ENCODE peak calls at places on chromosomes 4 and X, in nine cellular contexts. One of them, this sample, is unnamed.

GRCh38 chrX:129462707-129463106 is 60.6 kb downstream of the SMARCA1 start:
- DNase-seq in left ventricle myocardium inferior: no peak
- DNase-seq in foreskin fibroblast: no peak
- DNase-seq in WTC11: no peak
- DNase-seq in CD8-positive, alpha-beta T cell: no peak
- DNase-seq in Calu3: no peak
- DNase-seq in fibroblast of lung: no peak
- DNase-seq in astrocyte of the spinal cord: no peak
- DNase-seq in H9: no peak
- DNase-seq in this sample: no peak

GRCh38 chr4:33975996-33976395 is 2268.3 kb downstream of the ARAP2 start:
- DNase-seq in left ventricle myocardium inferior: no peak
- DNase-seq in foreskin fibroblast: peak
- DNase-seq in WTC11: no peak
- DNase-seq in CD8-positive, alpha-beta T cell: no peak
- DNase-seq in Calu3: no peak
- DNase-seq in fibroblast of lung: no peak
- DNase-seq in astrocyte of the spinal cord: no peak
- DNase-seq in H9: no peak
- DNase-seq in this sample: no peak

GRCh38 chr4:80540785-80541469 is 205.4 kb downstream of the CFAP299 start:
- DNase-seq in left ventricle myocardium inferior: no peak
- DNase-seq in foreskin fibroblast: peak
- DNase-seq in WTC11: no peak
- DNase-seq in CD8-positive, alpha-beta T cell: no peak
- DNase-seq in Calu3: no peak
- DNase-seq in fibroblast of lung: peak
- DNase-seq in astrocyte of the spinal cord: peak
- DNase-seq in H9: no peak
- DNase-seq in this sample: peak

GRCh38 chr4:25234390-25235367 is 846 bp downstream of the PI4K2B start:
- DNase-seq in left ventricle myocardium inferior: peak
- DNase-seq in foreskin fibroblast: peak
- DNase-seq in WTC11: peak
- DNase-seq in CD8-positive, alpha-beta T cell: no peak
- DNase-seq in Calu3: peak
- DNase-seq in fibroblast of lung: peak
- DNase-seq in astrocyte of the spinal cord: peak
- DNase-seq in H9: peak
- DNase-seq in this sample: peak

GRCh38 chrX:41558531-41558930 is 111.4 kb downstream of the NYX start:
- DNase-seq in left ventricle myocardium inferior: no peak
- DNase-seq in foreskin fibroblast: no peak
- DNase-seq in WTC11: no peak
- DNase-seq in CD8-positive, alpha-beta T cell: no peak
- DNase-seq in Calu3: no peak
- DNase-seq in fibroblast of lung: no peak
- DNase-seq in astrocyte of the spinal cord: peak
- DNase-seq in H9: no peak
- DNase-seq in this sample: peak

GRCh38 chrX:140141444-140142029 is 176.2 kb upstream of the CXorf66 start:
- DNase-seq in left ventricle myocardium inferior: no peak
- DNase-seq in foreskin fibroblast: no peak
- DNase-seq in WTC11: peak
- DNase-seq in CD8-positive, alpha-beta T cell: no peak
- DNase-seq in Calu3: peak
- DNase-seq in fibroblast of lung: no peak
- DNase-seq in astrocyte of the spinal cord: peak
- DNase-seq in H9: no peak
- DNase-seq in this sample: peak

GRCh38 chr4:74934016-74934821 is 1.3 kb downstream of the PARM1 start:
- DNase-seq in left ventricle myocardium inferior: peak
- DNase-seq in foreskin fibroblast: no peak
- DNase-seq in WTC11: peak
- DNase-seq in CD8-positive, alpha-beta T cell: no peak
- DNase-seq in Calu3: peak
- DNase-seq in fibroblast of lung: peak
- DNase-seq in astrocyte of the spinal cord: peak
- DNase-seq in H9: peak
- DNase-seq in this sample: peak

GRCh38 chr4:104592894-104593470 is 98.3 kb upstream of the CXXC4 start:
- DNase-seq in left ventricle myocardium inferior: no peak
- DNase-seq in foreskin fibroblast: no peak
- DNase-seq in WTC11: no peak
- DNase-seq in CD8-positive, alpha-beta T cell: no peak
- DNase-seq in Calu3: no peak
- DNase-seq in fibroblast of lung: peak
- DNase-seq in astrocyte of the spinal cord: peak
- DNase-seq in H9: no peak
- DNase-seq in this sample: no peak

GRCh38 chr4:119559044-119559647 is 69.5 kb downstream of the PDE5A start:
- DNase-seq in left ventricle myocardium inferior: no peak
- DNase-seq in foreskin fibroblast: peak
- DNase-seq in WTC11: no peak
- DNase-seq in CD8-positive, alpha-beta T cell: no peak
- DNase-seq in Calu3: no peak
- DNase-seq in fibroblast of lung: peak
- DNase-seq in astrocyte of the spinal cord: peak
- DNase-seq in H9: no peak
- DNase-seq in this sample: peak

GRCh38 chr4:91598696-91599095 is 705.1 kb upstream of the GRID2 start:
- DNase-seq in left ventricle myocardium inferior: no peak
- DNase-seq in foreskin fibroblast: no peak
- DNase-seq in WTC11: no peak
- DNase-seq in CD8-positive, alpha-beta T cell: no peak
- DNase-seq in Calu3: no peak
- DNase-seq in fibroblast of lung: no peak
- DNase-seq in astrocyte of the spinal cord: no peak
- DNase-seq in H9: no peak
- DNase-seq in this sample: no peak

GRCh38 chrX:71111851-71112468 is 583 bp upstream of the IL2RG start:
- DNase-seq in left ventricle myocardium inferior: no peak
- DNase-seq in foreskin fibroblast: no peak
- DNase-seq in WTC11: no peak
- DNase-seq in CD8-positive, alpha-beta T cell: no peak
- DNase-seq in Calu3: no peak
- DNase-seq in fibroblast of lung: no peak
- DNase-seq in astrocyte of the spinal cord: no peak
- DNase-seq in H9: no peak
- DNase-seq in this sample: no peak

GRCh38 chr4:181647396-181648107 is 595.6 kb upstream of the TENM3 start:
- DNase-seq in left ventricle myocardium inferior: no peak
- DNase-seq in foreskin fibroblast: peak
- DNase-seq in WTC11: no peak
- DNase-seq in CD8-positive, alpha-beta T cell: no peak
- DNase-seq in Calu3: no peak
- DNase-seq in fibroblast of lung: no peak
- DNase-seq in astrocyte of the spinal cord: peak
- DNase-seq in H9: no peak
- DNase-seq in this sample: no peak

GRCh38 chrX:40542208-40542607 is 38.6 kb upstream of the ATP6AP2 start:
- DNase-seq in left ventricle myocardium inferior: no peak
- DNase-seq in foreskin fibroblast: no peak
- DNase-seq in WTC11: no peak
- DNase-seq in CD8-positive, alpha-beta T cell: no peak
- DNase-seq in Calu3: peak
- DNase-seq in fibroblast of lung: no peak
- DNase-seq in astrocyte of the spinal cord: no peak
- DNase-seq in H9: no peak
- DNase-seq in this sample: no peak
- TF ChIP-seq CTCF in left ventricle myocardium inferior: no peak
- TF ChIP-seq CTCF in foreskin fibroblast: no peak
- TF ChIP-seq CTCF in WTC11: no peak
- TF ChIP-seq CTCF in CD8-positive, alpha-beta T cell: no peak
- TF ChIP-seq CTCF in Calu3: no peak
- TF ChIP-seq CTCF in fibroblast of lung: no peak
- TF ChIP-seq CTCF in astrocyte of the spinal cord: no peak
- TF ChIP-seq CTCF in H9: peak
- TF ChIP-seq CTCF in this sample: no peak

GRCh38 chr4:160811956-160812355 is 1351.8 kb downstream of the FSTL5 start:
- DNase-seq in left ventricle myocardium inferior: no peak
- DNase-seq in foreskin fibroblast: no peak
- DNase-seq in WTC11: no peak
- DNase-seq in CD8-positive, alpha-beta T cell: no peak
- DNase-seq in Calu3: no peak
- DNase-seq in fibroblast of lung: no peak
- DNase-seq in astrocyte of the spinal cord: no peak
- DNase-seq in H9: no peak
- DNase-seq in this sample: no peak
- TF ChIP-seq CTCF in left ventricle myocardium inferior: no peak
- TF ChIP-seq CTCF in foreskin fibroblast: no peak
- TF ChIP-seq CTCF in WTC11: no peak
- TF ChIP-seq CTCF in CD8-positive, alpha-beta T cell: no peak
- TF ChIP-seq CTCF in Calu3: no peak
- TF ChIP-seq CTCF in fibroblast of lung: no peak
- TF ChIP-seq CTCF in astrocyte of the spinal cord: peak
- TF ChIP-seq CTCF in H9: peak
- TF ChIP-seq CTCF in this sample: no peak

GRCh38 chrX:135973548-135974278 is at the start of gene MMGT1:
- DNase-seq in left ventricle myocardium inferior: peak
- DNase-seq in foreskin fibroblast: peak
- DNase-seq in WTC11: peak
- DNase-seq in CD8-positive, alpha-beta T cell: peak
- DNase-seq in Calu3: peak
- DNase-seq in fibroblast of lung: peak
- DNase-seq in astrocyte of the spinal cord: peak
- DNase-seq in H9: peak
- DNase-seq in this sample: peak

GRCh38 chrX:135974279-135974856 is 580 bp upstream of the MMGT1 start:
- DNase-seq in left ventricle myocardium inferior: peak
- DNase-seq in foreskin fibroblast: peak
- DNase-seq in WTC11: peak
- DNase-seq in CD8-positive, alpha-beta T cell: peak
- DNase-seq in Calu3: peak
- DNase-seq in fibroblast of lung: peak
- DNase-seq in astrocyte of the spinal cord: peak
- DNase-seq in H9: peak
- DNase-seq in this sample: peak

GRCh38 chrX:135975421-135975820 is 1.6 kb upstream of the MMGT1 start:
- DNase-seq in left ventricle myocardium inferior: no peak
- DNase-seq in foreskin fibroblast: no peak
- DNase-seq in WTC11: no peak
- DNase-seq in CD8-positive, alpha-beta T cell: no peak
- DNase-seq in Calu3: no peak
- DNase-seq in fibroblast of lung: no peak
- DNase-seq in astrocyte of the spinal cord: no peak
- DNase-seq in H9: no peak
- DNase-seq in this sample: no peak

GRCh38 chrX:135977611-135978010 is 3.8 kb upstream of the MMGT1 start:
- DNase-seq in left ventricle myocardium inferior: no peak
- DNase-seq in foreskin fibroblast: peak
- DNase-seq in WTC11: no peak
- DNase-seq in CD8-positive, alpha-beta T cell: no peak
- DNase-seq in Calu3: no peak
- DNase-seq in fibroblast of lung: peak
- DNase-seq in astrocyte of the spinal cord: peak
- DNase-seq in H9: no peak
- DNase-seq in this sample: no peak

DNA sequence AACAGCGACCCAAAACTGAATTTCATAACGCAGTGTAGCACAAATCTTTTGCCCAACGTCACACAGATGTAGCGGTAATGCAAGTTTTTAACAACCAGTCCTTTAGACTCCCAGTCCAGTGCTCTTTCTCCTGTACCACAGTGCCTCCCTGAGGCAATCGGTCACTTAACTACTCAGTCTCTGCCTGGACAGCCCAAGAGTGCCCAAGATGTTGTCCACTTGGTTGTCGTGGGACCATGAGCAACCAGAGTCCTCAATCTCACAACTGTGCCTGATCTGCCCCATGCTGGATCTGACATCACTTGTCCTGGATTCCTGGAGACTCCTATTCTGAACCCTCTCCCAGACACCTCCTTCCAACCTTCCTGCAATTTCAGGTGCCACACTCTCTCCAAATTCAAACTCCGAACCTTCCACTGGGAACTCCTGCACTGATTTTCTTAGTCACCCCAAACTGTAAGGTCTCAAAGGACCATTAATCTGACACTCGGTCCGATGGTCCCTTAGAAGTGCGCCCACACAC is 702 bp downstream of the MMGT1 start:
- DNase-seq in left ventricle myocardium inferior: no peak
- DNase-seq in foreskin fibroblast: no peak
- DNase-seq in WTC11: no peak
- DNase-seq in CD8-positive, alpha-beta T cell: no peak
- DNase-seq in Calu3: peak
- DNase-seq in fibroblast of lung: no peak
- DNase-seq in astrocyte of the spinal cord: peak
- DNase-seq in H9: no peak
- DNase-seq in this sample: no peak
- TF ChIP-seq CTCF in left ventricle myocardium inferior: peak
- TF ChIP-seq CTCF in foreskin fibroblast: no peak
- TF ChIP-seq CTCF in WTC11: no peak
- TF ChIP-seq CTCF in CD8-positive, alpha-beta T cell: no peak
- TF ChIP-seq CTCF in Calu3: no peak
- TF ChIP-seq CTCF in fibroblast of lung: peak
- TF ChIP-seq CTCF in astrocyte of the spinal cord: peak
- TF ChIP-seq CTCF in H9: no peak
- TF ChIP-seq CTCF in this sample: peak

GRCh38 chrX:107982356-107982755 is at the start of gene TEX13B:
- DNase-seq in left ventricle myocardium inferior: no peak
- DNase-seq in foreskin fibroblast: no peak
- DNase-seq in WTC11: no peak
- DNase-seq in CD8-positive, alpha-beta T cell: no peak
- DNase-seq in Calu3: no peak
- DNase-seq in fibroblast of lung: no peak
- DNase-seq in astrocyte of the spinal cord: no peak
- DNase-seq in H9: no peak
- DNase-seq in this sample: no peak

GRCh38 chrX:107979534-107979933 is 2.6 kb downstream of the TEX13B start:
- DNase-seq in left ventricle myocardium inferior: no peak
- DNase-seq in foreskin fibroblast: no peak
- DNase-seq in WTC11: no peak
- DNase-seq in CD8-positive, alpha-beta T cell: no peak
- DNase-seq in Calu3: no peak
- DNase-seq in fibroblast of lung: no peak
- DNase-seq in astrocyte of the spinal cord: no peak
- DNase-seq in H9: no peak
- DNase-seq in this sample: no peak

GRCh38 chrX:107978080-107978479 is 4.1 kb downstream of the TEX13B start:
- DNase-seq in left ventricle myocardium inferior: no peak
- DNase-seq in foreskin fibroblast: no peak
- DNase-seq in WTC11: no peak
- DNase-seq in CD8-positive, alpha-beta T cell: no peak
- DNase-seq in Calu3: no peak
- DNase-seq in fibroblast of lung: no peak
- DNase-seq in astrocyte of the spinal cord: no peak
- DNase-seq in H9: no peak
- DNase-seq in this sample: no peak

DNA sequence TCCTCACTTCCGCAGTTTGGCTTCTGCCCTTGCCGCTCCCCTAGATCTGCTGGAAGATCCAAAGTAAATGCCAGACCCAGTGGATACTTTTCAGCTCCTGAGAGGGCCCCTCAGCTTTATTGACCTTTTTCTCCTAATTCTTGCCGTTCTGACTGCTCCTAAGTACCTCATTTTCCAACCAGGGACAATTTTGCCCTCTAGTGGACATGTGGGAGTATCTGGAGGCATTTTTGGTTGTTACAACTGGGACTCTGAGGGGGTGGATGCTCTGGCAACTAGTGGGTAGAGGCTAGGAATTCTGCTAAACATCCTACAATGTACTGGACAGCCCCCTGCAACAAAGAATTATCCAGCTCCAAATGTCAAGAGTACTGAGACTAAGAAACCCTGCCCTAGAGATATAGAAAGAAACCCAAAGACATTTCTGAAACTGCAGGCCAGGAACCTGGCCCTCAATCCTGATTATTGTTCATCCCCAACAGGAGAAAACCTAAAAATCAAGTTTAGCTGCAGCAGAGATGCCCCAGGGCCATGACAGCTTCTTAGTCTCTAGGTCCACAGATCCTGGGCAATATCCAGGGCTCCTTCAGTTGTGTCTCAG is 3.4 kb downstream of the TEX13B start:
- DNase-seq in left ventricle myocardium inferior: no peak
- DNase-seq in foreskin fibroblast: peak
- DNase-seq in WTC11: no peak
- DNase-seq in CD8-positive, alpha-beta T cell: no peak
- DNase-seq in Calu3: peak
- DNase-seq in fibroblast of lung: peak
- DNase-seq in astrocyte of the spinal cord: peak
- DNase-seq in H9: peak
- DNase-seq in this sample: no peak
- TF ChIP-seq CTCF in left ventricle myocardium inferior: peak
- TF ChIP-seq CTCF in foreskin fibroblast: peak
- TF ChIP-seq CTCF in WTC11: no peak
- TF ChIP-seq CTCF in CD8-positive, alpha-beta T cell: no peak
- TF ChIP-seq CTCF in Calu3: peak
- TF ChIP-seq CTCF in fibroblast of lung: peak
- TF ChIP-seq CTCF in astrocyte of the spinal cord: peak
- TF ChIP-seq CTCF in H9: peak
- TF ChIP-seq CTCF in this sample: peak